ENCODE peak calls at places on chromosomes 5 and 9, in eight cellular contexts. K, U, Z, C, T, P, D and G are unnamed samples.

GRCh38 chr5:144196612-144197011 is 25.9 kb downstream of the KCTD16 start:
- DNase-seq in U (no peak), P (no peak), D (no peak), K (no peak), C (no peak), T (no peak), Z (no peak), G (no peak)

GRCh38 chr5:474826-475661 is 32.1 kb downstream of the EXOC3 start:
- DNase-seq in D (no peak), T (no peak), Z (peak; percentile 13), U (no peak), P (no peak), K (no peak), C (peak; percentile 52), G (no peak)

GRCh38 chr5:142769251-142769792 is 855 bp upstream of the ARHGAP26 start:
- DNase-seq in P (no peak), K (peak; percentile 53), C (peak; percentile 19), D (no peak), U (peak; percentile 54), T (peak; percentile 26), Z (no peak), G (no peak)

GRCh38 chr5:79284852-79285251 is 48.9 kb downstream of the JMY start:
- DNase-seq in U (peak; percentile 39), C (no peak), Z (no peak), D (no peak), T (no peak), P (no peak), K (no peak), G (no peak)

GRCh38 chr9:81035171-81035570 is 654.2 kb downstream of the TLE1 start:
- DNase-seq in P (no peak), C (no peak), Z (peak; percentile 67), K (no peak), D (no peak), U (no peak), T (no peak), G (no peak)

GRCh38 chr5:43661102-43661501 is 58.1 kb downstream of the NNT start:
- DNase-seq in P (peak; percentile 35), K (peak; percentile 65), U (peak; percentile 32), D (no peak), C (no peak), Z (peak; percentile 72), T (peak; percentile 39), G (no peak)

GRCh38 chr5:117182104-117182503 is 607.5 kb upstream of the SEMA6A start:
- DNase-seq in T (no peak), D (no peak), K (no peak), U (no peak), Z (no peak), C (no peak), P (no peak), G (no peak)

GRCh38 chr9:9752722-9753121 is 860.1 kb downstream of the PTPRD start:
- DNase-seq in P (no peak), C (no peak), T (no peak), U (no peak), D (no peak), Z (no peak), K (no peak), G (no peak)

GRCh38 chr5:111454198-111454606 is 58.1 kb downstream of the STARD4 start:
- DNase-seq in D (no peak), Z (peak; percentile 13), P (no peak), K (no peak), T (no peak), C (no peak), U (no peak), G (no peak)

GRCh38 chr5:32630867-32631491 is 45.6 kb downstream of the SUB1 start:
- DNase-seq in D (no peak), P (no peak), K (no peak), T (no peak), C (peak; percentile 26), Z (no peak), U (no peak), G (no peak)

GRCh38 chr5:146390469-146390868 is 51.8 kb downstream of the POU4F3 start:
- DNase-seq in T (peak; percentile 15), D (no peak), C (no peak), P (peak; percentile 6), K (peak; percentile 60), Z (no peak), U (no peak), G (no peak)
- TF ChIP-seq CTCF in T (peak; percentile 28), D (peak; percentile 8), C (no peak), P (peak; percentile 91), K (peak; percentile 77), Z (no peak), U (peak; percentile 16), G (no peak)

DNA sequence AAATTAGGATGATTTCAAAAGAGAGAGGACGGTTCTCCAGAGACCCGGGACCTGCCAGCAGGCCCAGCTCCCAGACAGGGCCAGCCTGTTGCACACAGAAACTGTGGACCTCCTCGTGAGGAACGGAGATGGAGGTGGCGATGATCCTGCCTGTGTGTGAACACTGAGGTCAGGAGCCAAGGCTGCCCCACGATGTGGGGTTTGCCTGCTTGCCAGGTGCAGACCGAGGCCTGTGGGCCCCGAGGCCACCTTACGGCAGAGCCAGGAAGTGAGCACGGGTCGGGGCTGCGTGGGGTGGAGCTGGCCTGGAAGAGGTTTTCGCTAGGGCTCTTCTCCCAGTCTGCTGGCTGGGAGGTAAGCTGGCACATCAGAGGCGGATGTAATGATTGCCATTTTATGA is 4.3 kb downstream of the FAM163B start:
- DNase-seq in D (no peak), C (no peak), P (no peak), T (no peak), U (no peak), Z (no peak), K (no peak), G (no peak)
- TF ChIP-seq CTCF in D (no peak), C (no peak), P (no peak), T (no peak), U (no peak), Z (no peak), K (no peak), G (no peak)

DNA sequence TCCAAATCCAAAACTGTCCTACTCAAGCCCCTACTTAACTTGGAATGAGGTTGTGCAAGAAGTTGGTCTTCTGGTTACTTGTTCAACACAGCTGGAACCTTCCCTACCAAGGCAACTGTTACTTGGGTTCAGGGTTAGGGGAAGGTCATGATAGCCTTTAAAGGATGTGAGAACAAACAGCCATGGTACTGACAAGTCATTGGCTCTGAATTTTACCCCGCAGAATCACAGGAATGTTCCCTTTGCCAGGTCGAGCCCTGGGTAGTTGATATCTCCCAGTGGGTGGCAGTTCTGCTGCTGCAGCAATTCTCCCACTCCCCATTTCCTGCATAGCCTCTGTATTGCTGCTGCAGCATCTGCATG is 396.1 kb upstream of the MPDZ start:
- DNase-seq in P (no peak), C (no peak), Z (peak; percentile 33), T (no peak), D (no peak), U (no peak), K (no peak), G (no peak)
- TF ChIP-seq CTCF in P (no peak), C (no peak), Z (no peak), T (no peak), D (no peak), U (no peak), K (no peak), G (no peak)

GRCh38 chr9:118473527-118473926 is 769.3 kb downstream of the TLR4 start:
- DNase-seq in C (no peak), D (no peak), U (no peak), P (no peak), T (no peak), K (peak; percentile 63), Z (no peak), G (no peak)
- TF ChIP-seq CTCF in C (no peak), D (no peak), U (no peak), P (no peak), T (no peak), K (no peak), Z (no peak), G (no peak)

GRCh38 chr5:122156724-122157325 is 27.5 kb downstream of the ZNF474 start:
- DNase-seq in C (no peak), Z (peak; percentile 68), U (peak; percentile 54), P (peak; percentile 18), D (no peak), K (peak; percentile 51), T (peak; percentile 14), G (peak; percentile 28)
- TF ChIP-seq CTCF in C (no peak), Z (peak; percentile 53), U (peak; percentile 50), P (peak; percentile 39), D (peak; percentile 59), K (peak; percentile 65), T (peak; percentile 17), G (no peak)

DNA sequence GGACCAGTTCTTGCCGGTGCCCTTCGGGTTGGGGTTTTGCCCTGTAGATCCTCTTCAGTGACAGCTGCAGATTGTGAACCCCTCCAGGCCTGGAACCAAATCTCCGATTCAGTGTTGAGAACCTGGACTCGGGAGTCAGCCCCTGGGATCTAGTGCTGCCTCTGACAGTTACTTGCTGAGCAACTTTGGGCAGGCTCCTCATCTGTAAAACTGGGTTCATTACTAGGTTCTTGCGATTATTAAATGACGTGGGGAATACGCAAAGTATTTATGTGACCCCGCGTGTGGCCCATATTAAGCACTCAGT is 600 bp downstream of the ERCC6L2 start:
- DNase-seq in C (no peak), U (no peak), P (no peak), D (no peak), T (no peak), Z (no peak), K (no peak), G (no peak)
- TF ChIP-seq CTCF in C (no peak), U (no peak), P (no peak), D (no peak), T (no peak), Z (no peak), K (no peak), G (no peak)